ENCODE peak calls at places on chromosomes 5 and 9, in nine cellular contexts. B is uterus, O is fibroblast of lung, P is heart right ventricle, S is stomach, G is cardiac fibroblast, Z is SK-N-SH, U is right lobe of liver, A is fibroblast of pulmonary artery. N is an unnamed sample.

GRCh38 chr5:50709471-50709870 is 43.0 kb downstream of the PARP8 start:
- DNase-seq in G (peak), S (no peak), O (peak), Z (no peak), P (no peak), B (no peak), U (no peak), A (peak), N (no peak)

GRCh38 chr5:38190111-38190510 is 68.2 kb upstream of the EGFLAM start:
- DNase-seq in A (no peak), Z (no peak), S (no peak), G (no peak), O (no peak), B (no peak), P (no peak), U (no peak), N (no peak)

GRCh38 chr9:24899463-24899862 is 353.8 kb upstream of the IZUMO3 start:
- DNase-seq in S (no peak), B (no peak), O (no peak), G (no peak), A (no peak), U (no peak), P (no peak), Z (no peak), N (no peak)

GRCh38 chr9:86126998-86127972 is 27.9 kb upstream of the GOLM1 start:
- DNase-seq in B (no peak), O (peak), A (peak), Z (peak), S (peak), U (peak), G (peak), P (peak), N (peak)

GRCh38 chr5:151799407-151799806 is 27.7 kb downstream of the G3BP1 start:
- DNase-seq in G (no peak), B (no peak), S (no peak), A (peak), Z (no peak), O (no peak), P (no peak), U (no peak), N (no peak)

GRCh38 chr9:89502038-89502601 is 4.2 kb upstream of the SEMA4D start:
- DNase-seq in U (no peak), Z (no peak), G (no peak), B (no peak), S (no peak), A (no peak), P (no peak), O (no peak), N (no peak)

GRCh38 chr5:148760945-148761638 is 65.3 kb upstream of the ADRB2 start:
- DNase-seq in Z (no peak), G (no peak), U (no peak), B (no peak), A (no peak), O (no peak), S (no peak), P (no peak), N (no peak)

GRCh38 chr5:156582193-156582598 is 255.2 kb downstream of the SGCD start:
- DNase-seq in P (no peak), A (no peak), S (no peak), O (no peak), U (no peak), B (no peak), Z (no peak), G (no peak), N (no peak)

GRCh38 chr9:4147476-4148214 is 152.2 kb downstream of the GLIS3 start:
- DNase-seq in O (no peak), Z (no peak), S (no peak), U (no peak), P (no peak), G (no peak), A (no peak), B (no peak), N (no peak)

GRCh38 chr9:92176800-92177185 is 61.6 kb upstream of the SPTLC1 start:
- DNase-seq in P (no peak), U (no peak), O (no peak), G (no peak), S (no peak), Z (no peak), B (no peak), A (no peak), N (no peak)

GRCh38 chr9:106467113-106467846 is 395.7 kb upstream of the ZNF462 start:
- DNase-seq in U (no peak), G (no peak), O (no peak), S (no peak), Z (no peak), B (no peak), P (no peak), A (no peak), N (no peak)

GRCh38 chr5:175385691-175386360 is 58.2 kb downstream of the DRD1 start:
- DNase-seq in U (no peak), A (no peak), G (no peak), B (no peak), Z (no peak), P (no peak), S (no peak), O (peak), N (peak)

GRCh38 chr9:133589454-133590227 is 19.5 kb downstream of the FAM163B start:
- DNase-seq in Z (no peak), O (no peak), P (no peak), G (no peak), A (no peak), S (no peak), U (no peak), B (no peak), N (no peak)

DNA sequence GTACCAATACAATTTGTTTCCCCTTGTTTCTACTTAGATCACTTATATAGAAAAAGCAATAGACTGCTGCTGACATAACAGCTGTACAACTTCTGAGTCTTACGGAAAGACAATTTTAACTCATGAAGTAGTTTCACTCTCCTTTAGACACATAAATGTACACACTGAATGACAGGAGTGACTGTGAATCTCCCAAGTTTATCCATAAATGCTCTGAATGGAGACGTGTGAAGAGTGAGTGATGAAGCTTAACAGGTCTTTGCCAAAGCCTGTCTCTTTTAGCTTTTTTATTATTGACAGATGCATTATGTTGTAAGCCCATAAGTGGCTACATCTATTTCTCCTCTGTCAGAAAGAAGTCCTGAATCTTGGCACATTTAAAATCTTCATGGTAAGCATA is 265.9 kb downstream of the TRIM36 start:
- DNase-seq in A (no peak), U (no peak), Z (no peak), P (no peak), S (no peak), O (no peak), B (no peak), G (no peak), N (no peak)
- H3K4me3 ChIP-seq in A (no peak), U (no peak), Z (no peak), P (no peak), S (no peak), O (no peak), B (no peak), G (no peak), N (no peak)

GRCh38 chr5:82405166-82405565 is 127.0 kb upstream of the RPS23 start:
- DNase-seq in B (no peak), G (peak), Z (no peak), P (no peak), S (no peak), A (peak), O (peak), U (no peak), N (no peak)

GRCh38 chr5:82404382-82404945 is 126.3 kb upstream of the RPS23 start:
- DNase-seq in G (no peak), A (peak), B (no peak), P (no peak), S (no peak), U (no peak), O (no peak), Z (no peak), N (no peak)

GRCh38 chr5:82408033-82408432 is 129.9 kb upstream of the RPS23 start:
- DNase-seq in G (no peak), U (no peak), O (no peak), Z (no peak), A (no peak), S (no peak), P (no peak), B (no peak), N (no peak)

GRCh38 chr5:82405618-82406199 is 127.6 kb upstream of the RPS23 start:
- DNase-seq in G (peak), P (no peak), A (peak), U (no peak), O (peak), S (no peak), Z (no peak), B (no peak), N (no peak)

GRCh38 chr5:82406200-82406773 is 128.1 kb upstream of the RPS23 start:
- DNase-seq in G (peak), P (no peak), B (peak), A (peak), S (no peak), O (peak), U (no peak), Z (no peak), N (no peak)
- TF ChIP-seq CTCF in G (no peak), P (no peak), B (no peak), A (no peak), S (no peak), O (no peak), U (no peak), Z (no peak), N (no peak)

GRCh38 chr9:135993409-135993742 is 32.2 kb upstream of the UBAC1 start:
- DNase-seq in O (no peak), Z (no peak), A (no peak), B (no peak), G (no peak), U (no peak), P (no peak), S (no peak), N (no peak)

GRCh38 chr9:135990468-135991429 is 29.6 kb upstream of the UBAC1 start:
- DNase-seq in G (peak), O (peak), B (peak), S (peak), Z (peak), U (peak), A (peak), P (peak), N (peak)

GRCh38 chr9:135992486-135993408 is 31.6 kb upstream of the UBAC1 start:
- DNase-seq in B (peak), A (peak), O (peak), U (peak), Z (peak), G (peak), P (peak), S (peak), N (no peak)

GRCh38 chr9:135989722-135990467 is 28.7 kb upstream of the UBAC1 start:
- DNase-seq in O (no peak), B (no peak), U (no peak), Z (no peak), P (peak), A (no peak), S (peak), G (no peak), N (no peak)

GRCh38 chr9:135991771-135992170 is 30.6 kb upstream of the UBAC1 start:
- DNase-seq in G (no peak), B (no peak), A (no peak), S (no peak), Z (no peak), P (no peak), U (no peak), O (no peak), N (no peak)
- H3K4me3 ChIP-seq in G (no peak), B (no peak), A (no peak), S (no peak), Z (no peak), P (no peak), U (no peak), O (no peak), N (no peak)

GRCh38 chr5:58439094-58439644 is 20.7 kb downstream of the PLK2 start:
- DNase-seq in O (no peak), P (no peak), G (no peak), A (no peak), B (no peak), Z (no peak), U (no peak), S (no peak), N (peak)
- TF ChIP-seq CTCF in O (no peak), P (no peak), G (no peak), A (no peak), B (no peak), Z (no peak), U (no peak), S (no peak), N (no peak)

GRCh38 chr9:128067622-128067897 is 440 bp upstream of the NAIF1 start:
- DNase-seq in B (no peak), S (no peak), G (no peak), O (no peak), P (no peak), Z (no peak), A (no peak), U (no peak), N (no peak)

GRCh38 chr9:128068656-128069221 is 707 bp downstream of the SLC25A25 start:
- DNase-seq in S (no peak), G (no peak), P (no peak), B (no peak), A (no peak), U (no peak), Z (peak), O (no peak), N (no peak)

GRCh38 chr9:128066713-128067621 is at the start of gene NAIF1:
- DNase-seq in B (peak), A (peak), G (peak), Z (peak), S (peak), P (peak), O (peak), U (peak), N (peak)

GRCh38 chr9:128067898-128068655 is at the start of gene SLC25A25:
- DNase-seq in U (peak), Z (peak), G (peak), P (peak), O (peak), S (peak), B (peak), A (peak), N (peak)

DNA sequence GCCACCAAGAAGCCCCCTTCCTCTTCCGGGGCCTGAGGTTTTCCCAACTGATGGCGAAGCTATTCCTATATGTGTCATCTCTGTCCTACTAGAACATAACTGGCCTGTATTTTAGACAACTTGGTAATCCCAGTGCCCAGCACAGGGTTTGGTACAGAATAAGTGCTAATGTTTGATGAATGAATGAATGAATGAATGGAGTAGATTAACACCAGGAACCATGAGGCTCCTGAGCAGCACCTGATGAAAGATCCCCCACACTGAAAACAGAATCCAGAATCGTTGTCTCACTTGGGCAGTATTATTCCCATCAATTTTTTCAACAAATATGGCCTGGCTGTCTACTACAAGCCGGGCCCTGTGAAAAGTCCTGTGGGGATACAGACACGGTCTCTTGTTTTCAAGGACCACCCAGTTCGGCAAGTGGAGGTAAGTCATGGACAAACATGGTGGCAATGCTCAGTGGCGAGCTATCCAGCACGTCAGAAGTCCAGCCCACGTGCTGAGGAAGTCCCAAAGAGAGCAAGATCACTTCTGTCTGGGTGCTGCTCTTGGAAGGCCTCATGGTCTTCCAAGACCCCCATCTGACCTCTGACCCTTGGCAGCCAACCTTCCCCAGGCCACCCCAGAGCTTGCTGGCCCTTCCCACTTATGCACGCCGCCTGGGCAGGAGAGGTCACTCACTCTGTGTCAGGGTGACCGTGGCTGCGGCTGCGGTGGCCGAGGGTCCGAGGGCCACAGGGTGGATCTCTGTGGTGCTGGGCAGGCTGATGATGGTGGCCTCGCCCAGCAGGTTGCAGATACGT is 1.0 kb downstream of the NAIF1 start:
- DNase-seq in O (no peak), A (no peak), B (peak), S (no peak), G (no peak), P (no peak), Z (no peak), U (peak), N (no peak)
- H3K4me3 ChIP-seq in O (peak), A (peak), B (peak), S (peak), G (peak), P (peak), Z (peak), U (peak), N (peak)

DNA sequence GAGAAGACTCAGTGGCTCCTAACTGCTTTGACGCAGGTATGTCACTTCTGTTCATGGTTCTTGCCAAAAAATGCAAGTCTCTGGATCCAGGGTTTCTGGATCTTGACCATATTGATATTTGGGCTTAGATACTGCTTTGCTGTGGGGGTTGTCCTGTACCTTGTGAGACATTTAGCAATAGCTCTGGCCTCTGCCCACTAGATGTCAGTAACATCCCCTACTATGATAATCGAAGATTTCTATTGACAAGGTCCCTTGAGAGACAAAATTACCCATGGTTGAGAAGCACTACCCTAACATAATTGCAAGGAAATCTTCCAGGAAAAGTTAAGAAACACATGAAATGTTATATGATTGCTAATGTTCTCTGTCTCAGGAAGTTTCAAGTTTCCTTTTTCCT is 285.4 kb downstream of the TMEM232 start:
- DNase-seq in U (no peak), G (peak), Z (peak), A (peak), O (peak), B (no peak), S (no peak), P (no peak), N (peak)
- TF ChIP-seq CTCF in U (peak), G (peak), Z (peak), A (peak), O (peak), B (no peak), S (no peak), P (no peak), N (peak)

DNA sequence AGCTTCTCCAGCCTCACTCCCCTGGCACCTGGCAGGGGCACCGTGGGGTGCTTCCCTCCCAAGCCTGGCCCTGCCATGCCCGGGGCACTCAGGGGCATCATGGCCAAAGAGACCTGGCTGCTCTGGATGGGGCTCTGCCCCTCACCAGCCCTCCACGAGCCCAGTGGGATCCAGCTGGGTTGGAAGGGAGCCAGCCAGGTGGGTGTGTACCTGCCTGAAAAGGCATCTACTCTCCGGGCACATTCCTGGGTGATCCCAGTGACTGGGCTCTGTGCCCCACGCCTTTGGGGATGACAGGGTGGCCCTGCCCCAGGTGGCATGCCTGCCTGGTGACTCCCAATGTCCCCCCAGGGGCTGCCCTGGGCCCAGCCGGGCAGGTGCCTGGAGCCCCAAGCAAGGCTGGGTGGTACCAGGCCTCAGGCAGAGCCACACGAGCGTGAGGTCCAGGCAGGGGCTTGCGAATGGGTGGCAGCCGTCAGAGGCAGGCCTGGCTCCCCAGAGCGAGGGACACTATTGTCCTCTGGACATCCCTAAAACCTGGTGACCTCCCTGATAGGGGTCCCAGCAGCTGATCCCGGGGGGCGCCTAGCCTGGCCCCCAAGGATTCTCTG is 777 bp downstream of the GPSM1 start:
- DNase-seq in B (no peak), G (no peak), O (no peak), A (no peak), P (no peak), S (peak), Z (peak), U (no peak), N (no peak)
- H3K4me3 ChIP-seq in B (peak), G (peak), O (peak), A (peak), P (peak), S (peak), Z (peak), U (peak), N (peak)

GRCh38 chr9:90894956-90895687 is 93.5 kb downstream of the SYK start:
- DNase-seq in P (no peak), A (peak), B (no peak), G (no peak), S (no peak), O (peak), Z (peak), U (no peak), N (no peak)
- TF ChIP-seq CTCF in P (peak), A (peak), B (no peak), G (peak), S (no peak), O (peak), Z (peak), U (peak), N (peak)

DNA sequence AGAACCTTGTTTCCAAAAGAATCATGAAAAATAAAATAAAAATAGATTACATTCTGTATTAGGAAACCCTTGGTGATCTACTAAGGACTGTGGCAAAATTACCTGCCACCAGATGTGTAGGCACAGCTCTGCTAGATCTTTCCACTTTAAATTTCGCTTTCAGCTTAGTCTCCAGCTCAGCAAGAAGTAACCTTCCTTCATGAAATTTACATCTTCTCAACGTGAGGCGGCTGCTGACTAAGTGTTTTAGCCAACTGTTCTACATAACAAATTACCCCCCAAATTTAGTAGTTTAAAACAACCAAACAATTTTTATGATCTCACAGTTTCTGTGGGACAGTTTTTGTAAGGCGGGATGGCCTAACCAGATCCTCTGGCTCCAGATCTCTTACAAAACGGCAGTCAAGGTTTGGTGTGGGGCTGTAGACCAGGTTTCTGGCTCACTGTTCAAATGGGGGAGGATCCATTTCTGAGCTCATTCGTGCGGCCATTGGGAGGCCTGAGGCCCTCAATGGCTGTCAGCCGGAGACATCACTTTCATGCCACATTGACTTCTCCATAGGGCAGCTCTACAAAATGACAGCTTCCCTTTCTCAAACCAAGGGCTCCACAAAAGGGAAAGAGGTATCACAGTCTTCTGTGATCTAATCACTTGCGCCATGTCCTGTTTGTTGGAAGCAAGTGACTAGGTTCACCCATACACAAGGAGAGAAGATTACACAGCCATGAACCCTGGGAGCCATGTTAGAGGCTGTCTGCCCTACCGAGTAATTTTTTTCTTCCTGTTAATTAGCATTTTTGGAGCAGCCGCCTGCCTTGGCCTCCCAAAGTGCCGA is 32.9 kb upstream of the GOLPH3 start:
- DNase-seq in P (no peak), S (no peak), B (no peak), G (no peak), A (no peak), Z (no peak), U (no peak), O (no peak), N (no peak)
- H3K4me3 ChIP-seq in P (no peak), S (no peak), B (no peak), G (no peak), A (no peak), Z (no peak), U (no peak), O (no peak), N (no peak)

GRCh38 chr9:97632992-97633858 is at the start of the genes NCBP1 and TSTD2:
- DNase-seq in U (peak), B (peak), P (peak), G (peak), A (peak), O (peak), S (peak), Z (peak), N (peak)
- TF ChIP-seq CTCF in U (no peak), B (no peak), P (no peak), G (no peak), A (no peak), O (no peak), S (no peak), Z (no peak), N (peak)

N was measured in LNCaP clone FGC.